ENCODE peak calls at places on chromosomes 13 and 19, in four cellular contexts. One of them, this sample, is unnamed.

GRCh38 chr19:18834644-18834984 is 2.9 kb downstream of the UPF1 start:
- DNase-seq in neural crest cell: no peak
- DNase-seq in dorsolateral prefrontal cortex: no peak
- DNase-seq in choroid plexus epithelial cell: no peak
- DNase-seq in this sample: no peak

GRCh38 chr19:33712268-33712667 is 84.4 kb upstream of the KCTD15 start:
- DNase-seq in neural crest cell: no peak
- DNase-seq in dorsolateral prefrontal cortex: no peak
- DNase-seq in choroid plexus epithelial cell: no peak
- DNase-seq in this sample: no peak

GRCh38 chr19:3094638-3095374 is 644 bp downstream of the GNA11 start:
- DNase-seq in neural crest cell: no peak
- DNase-seq in dorsolateral prefrontal cortex: no peak
- DNase-seq in choroid plexus epithelial cell: peak
- DNase-seq in this sample: peak

GRCh38 chr19:17997969-17998826 is 9.8 kb upstream of the ARRDC2 start:
- DNase-seq in neural crest cell: no peak
- DNase-seq in dorsolateral prefrontal cortex: no peak
- DNase-seq in choroid plexus epithelial cell: no peak
- DNase-seq in this sample: peak

GRCh38 chr13:44160549-44161278 is 212.9 kb upstream of the SERP2 start:
- DNase-seq in neural crest cell: no peak
- DNase-seq in dorsolateral prefrontal cortex: no peak
- DNase-seq in choroid plexus epithelial cell: no peak
- DNase-seq in this sample: no peak

GRCh38 chr19:40639638-40639982 is 38.4 kb downstream of the LTBP4 start:
- DNase-seq in neural crest cell: no peak
- DNase-seq in dorsolateral prefrontal cortex: no peak
- DNase-seq in choroid plexus epithelial cell: no peak
- DNase-seq in this sample: no peak

GRCh38 chr13:43245374-43245964 is 222.1 kb downstream of the DNAJC15 start:
- DNase-seq in neural crest cell: no peak
- DNase-seq in dorsolateral prefrontal cortex: no peak
- DNase-seq in choroid plexus epithelial cell: peak
- DNase-seq in this sample: no peak

GRCh38 chr19:6047741-6048231 is 62.5 kb downstream of the RFX2 start:
- DNase-seq in neural crest cell: peak
- DNase-seq in dorsolateral prefrontal cortex: no peak
- DNase-seq in choroid plexus epithelial cell: peak
- DNase-seq in this sample: peak

GRCh38 chr19:4338441-4339350 is at the start of gene STAP2:
- DNase-seq in neural crest cell: no peak
- DNase-seq in dorsolateral prefrontal cortex: no peak
- DNase-seq in choroid plexus epithelial cell: peak
- DNase-seq in this sample: no peak

GRCh38 chr13:43269037-43269476 is 245.7 kb downstream of the DNAJC15 start:
- DNase-seq in neural crest cell: no peak
- DNase-seq in dorsolateral prefrontal cortex: no peak
- DNase-seq in choroid plexus epithelial cell: peak
- DNase-seq in this sample: peak

GRCh38 chr13:35356572-35356971 is 119.9 kb downstream of the MAB21L1 start:
- DNase-seq in neural crest cell: no peak
- DNase-seq in dorsolateral prefrontal cortex: no peak
- DNase-seq in choroid plexus epithelial cell: no peak
- DNase-seq in this sample: no peak

GRCh38 chr13:53784331-53784730 is 755.7 kb downstream of the OLFM4 start:
- DNase-seq in neural crest cell: no peak
- DNase-seq in dorsolateral prefrontal cortex: no peak
- DNase-seq in choroid plexus epithelial cell: no peak
- DNase-seq in this sample: no peak

GRCh38 chr19:16143399-16144215 is at the start of gene HSH2D:
- DNase-seq in neural crest cell: no peak
- DNase-seq in dorsolateral prefrontal cortex: no peak
- DNase-seq in choroid plexus epithelial cell: no peak
- DNase-seq in this sample: no peak

GRCh38 chr13:74063533-74064100 is 70.6 kb downstream of the KLF12 start:
- DNase-seq in neural crest cell: no peak
- DNase-seq in dorsolateral prefrontal cortex: no peak
- DNase-seq in choroid plexus epithelial cell: no peak
- DNase-seq in this sample: no peak

GRCh38 chr13:21735621-21736401 is 64.9 kb downstream of the FGF9 start:
- DNase-seq in neural crest cell: no peak
- DNase-seq in dorsolateral prefrontal cortex: no peak
- DNase-seq in choroid plexus epithelial cell: no peak
- DNase-seq in this sample: peak

GRCh38 chr13:53782400-53783030 is 753.9 kb downstream of the OLFM4 start:
- DNase-seq in neural crest cell: peak
- DNase-seq in dorsolateral prefrontal cortex: no peak
- DNase-seq in choroid plexus epithelial cell: peak
- DNase-seq in this sample: peak

GRCh38 chr13:104532131-104532530 is 1465.9 kb upstream of the SLC10A2 start:
- DNase-seq in neural crest cell: no peak
- DNase-seq in dorsolateral prefrontal cortex: no peak
- DNase-seq in choroid plexus epithelial cell: no peak
- DNase-seq in this sample: no peak

GRCh38 chr19:13701624-13702023 is 62.7 kb upstream of the MRI1 start:
- DNase-seq in neural crest cell: no peak
- DNase-seq in dorsolateral prefrontal cortex: no peak
- DNase-seq in choroid plexus epithelial cell: no peak
- DNase-seq in this sample: no peak

DNA sequence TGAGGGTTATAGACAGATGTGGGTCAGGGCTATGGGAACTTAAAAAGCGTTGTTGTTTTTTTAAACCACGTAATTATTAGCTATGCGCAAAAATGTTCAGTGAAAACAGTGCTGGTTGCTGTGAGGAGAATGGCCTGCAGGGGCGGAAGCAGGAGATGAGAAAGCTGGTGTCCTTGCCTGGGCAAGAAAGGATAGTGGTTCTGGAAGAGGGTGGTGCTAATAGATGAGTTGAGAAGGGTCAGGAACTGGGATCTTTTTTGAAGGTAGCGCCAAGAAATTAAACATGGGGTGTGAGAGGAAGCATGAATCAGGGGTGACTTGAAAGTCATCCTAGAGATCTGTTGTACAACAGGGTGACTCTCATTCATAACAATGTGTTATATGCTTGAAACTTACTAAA is 4.8 kb upstream of the SMG9 start:
- DNase-seq in neural crest cell: no peak
- DNase-seq in dorsolateral prefrontal cortex: no peak
- DNase-seq in choroid plexus epithelial cell: peak
- DNase-seq in this sample: no peak
- TF ChIP-seq CTCF in neural crest cell: peak
- TF ChIP-seq CTCF in dorsolateral prefrontal cortex: no peak
- TF ChIP-seq CTCF in choroid plexus epithelial cell: peak
- TF ChIP-seq CTCF in this sample: no peak

DNA sequence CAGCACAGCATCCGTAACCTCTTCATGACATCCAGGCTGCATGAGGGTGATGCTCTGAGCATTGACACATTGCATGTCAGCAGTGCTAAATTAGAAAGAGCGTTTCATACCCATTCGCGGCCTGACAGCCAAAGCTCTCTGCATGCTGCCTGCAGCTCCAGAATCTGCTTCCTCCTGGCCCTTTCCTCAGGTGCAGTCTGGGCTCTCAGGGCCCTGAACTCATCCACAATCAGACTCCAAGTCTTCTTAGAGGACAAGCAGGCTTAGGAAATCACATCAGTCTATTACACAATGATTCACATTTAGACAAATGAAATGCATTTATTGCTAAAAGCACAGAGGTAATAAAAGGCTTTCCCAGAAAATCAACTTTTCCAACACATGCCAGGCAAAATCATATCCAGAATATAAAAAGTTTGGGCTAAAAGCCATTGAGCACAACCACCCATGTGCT is 109.1 kb downstream of the COL4A2 start:
- DNase-seq in neural crest cell: no peak
- DNase-seq in dorsolateral prefrontal cortex: no peak
- DNase-seq in choroid plexus epithelial cell: peak
- DNase-seq in this sample: no peak
- TF ChIP-seq CTCF in neural crest cell: no peak
- TF ChIP-seq CTCF in dorsolateral prefrontal cortex: no peak
- TF ChIP-seq CTCF in choroid plexus epithelial cell: no peak
- TF ChIP-seq CTCF in this sample: no peak

GRCh38 chr13:60214213-60215079 is 50.7 kb upstream of the DIAPH3 start:
- DNase-seq in neural crest cell: no peak
- DNase-seq in dorsolateral prefrontal cortex: no peak
- DNase-seq in choroid plexus epithelial cell: no peak
- DNase-seq in this sample: no peak

GRCh38 chr13:60211548-60211947 is 47.8 kb upstream of the DIAPH3 start:
- DNase-seq in neural crest cell: no peak
- DNase-seq in dorsolateral prefrontal cortex: no peak
- DNase-seq in choroid plexus epithelial cell: no peak
- DNase-seq in this sample: no peak

GRCh38 chr13:60213236-60213746 is 49.6 kb upstream of the DIAPH3 start:
- DNase-seq in neural crest cell: no peak
- DNase-seq in dorsolateral prefrontal cortex: no peak
- DNase-seq in choroid plexus epithelial cell: no peak
- DNase-seq in this sample: no peak

DNA sequence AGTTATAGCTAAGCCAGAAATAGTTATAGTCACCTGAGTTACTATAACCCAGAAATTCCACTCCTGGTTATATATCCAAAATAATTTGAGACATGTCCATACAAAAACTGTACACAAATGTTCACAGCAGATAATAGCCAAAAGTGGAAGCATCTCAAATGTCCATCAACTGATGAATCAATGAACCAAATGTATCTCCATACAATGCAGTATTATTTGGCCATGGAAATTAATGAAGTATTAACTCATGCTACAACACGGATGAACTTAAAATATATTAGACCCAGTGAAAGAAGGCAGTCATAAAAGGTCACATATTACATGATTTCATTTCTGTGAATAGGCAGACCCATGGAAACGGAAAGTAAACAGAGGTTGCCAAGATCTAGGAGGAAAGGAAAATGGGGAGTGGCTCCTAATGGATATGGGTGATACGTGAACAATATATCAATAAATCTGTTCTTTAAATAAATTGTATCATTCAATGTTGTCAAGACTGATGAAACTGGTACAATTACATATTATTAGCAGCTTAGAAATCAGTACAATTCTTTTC is 46.9 kb upstream of the DIAPH3 start:
- DNase-seq in neural crest cell: no peak
- DNase-seq in dorsolateral prefrontal cortex: no peak
- DNase-seq in choroid plexus epithelial cell: no peak
- DNase-seq in this sample: no peak
- TF ChIP-seq CTCF in neural crest cell: no peak
- TF ChIP-seq CTCF in dorsolateral prefrontal cortex: no peak
- TF ChIP-seq CTCF in choroid plexus epithelial cell: no peak
- TF ChIP-seq CTCF in this sample: no peak

GRCh38 chr13:98796191-98796590 is 43.7 kb upstream of the SLC15A1 start:
- DNase-seq in neural crest cell: no peak
- DNase-seq in dorsolateral prefrontal cortex: no peak
- DNase-seq in choroid plexus epithelial cell: no peak
- DNase-seq in this sample: no peak

GRCh38 chr13:98795220-98795619 is 42.7 kb upstream of the SLC15A1 start:
- DNase-seq in neural crest cell: no peak
- DNase-seq in dorsolateral prefrontal cortex: no peak
- DNase-seq in choroid plexus epithelial cell: no peak
- DNase-seq in this sample: no peak

GRCh38 chr13:98792321-98792720 is 39.8 kb upstream of the SLC15A1 start:
- DNase-seq in neural crest cell: no peak
- DNase-seq in dorsolateral prefrontal cortex: no peak
- DNase-seq in choroid plexus epithelial cell: no peak
- DNase-seq in this sample: no peak

GRCh38 chr13:98792784-98793183 is 40.3 kb upstream of the SLC15A1 start:
- DNase-seq in neural crest cell: no peak
- DNase-seq in dorsolateral prefrontal cortex: no peak
- DNase-seq in choroid plexus epithelial cell: no peak
- DNase-seq in this sample: no peak

DNA sequence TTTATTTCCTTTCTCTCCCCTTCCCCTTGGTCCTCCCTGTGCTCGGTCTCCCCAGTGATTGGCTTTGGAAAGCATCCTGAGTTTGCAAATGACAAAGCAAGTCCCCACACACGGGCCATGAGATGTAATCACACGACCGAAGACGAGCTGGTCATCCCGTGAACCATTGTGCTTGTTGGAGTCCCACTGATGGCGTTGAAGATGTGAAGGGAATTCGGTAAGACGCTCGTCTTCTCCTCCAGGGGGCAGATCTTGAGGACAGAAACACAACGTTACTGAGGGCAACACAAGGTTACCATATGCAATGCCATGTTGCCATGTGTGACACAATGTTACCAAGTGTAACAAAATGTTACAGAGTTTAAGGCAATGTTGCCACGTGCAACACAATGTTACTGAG is 42.0 kb upstream of the SLC15A1 start:
- DNase-seq in neural crest cell: no peak
- DNase-seq in dorsolateral prefrontal cortex: no peak
- DNase-seq in choroid plexus epithelial cell: no peak
- DNase-seq in this sample: no peak
- TF ChIP-seq CTCF in neural crest cell: no peak
- TF ChIP-seq CTCF in dorsolateral prefrontal cortex: no peak
- TF ChIP-seq CTCF in choroid plexus epithelial cell: no peak
- TF ChIP-seq CTCF in this sample: no peak

This sample was measured in nephron progenitor cell.